ENCODE peak calls at places on chromosomes 7 and 10, in nine cellular contexts. V is LoVo, J is non-pigmented ciliary epithelial cell, O is NCI-H526 treated with DMSO at 0.1 percent for 48 hours, Y is fibroblast of mammary gland, G is head of caudate nucleus, B is chondrocyte, I is endothelial cell, U is GM20000. C is an unnamed sample.

GRCh38 chr10:75379234-75379724 is 22.3 kb downstream of the ZNF503 start:
- DNase-seq in V (no peak), J (no peak), O (peak), Y (no peak), G (no peak), B (no peak), I (no peak), U (no peak), C (no peak)

GRCh38 chr7:31857178-31857577 is 170.2 kb downstream of the PPP1R17 start:
- DNase-seq in V (no peak), J (no peak), O (no peak), Y (no peak), G (no peak), B (no peak), I (no peak), U (no peak), C (no peak)

GRCh38 chr10:103916254-103916653 is 1.7 kb downstream of the STN1 start:
- DNase-seq in V (no peak), J (no peak), O (no peak), Y (peak), G (no peak), B (no peak), I (no peak), U (no peak), C (no peak)

GRCh38 chr7:151845412-151846205 is 31.3 kb downstream of the PRKAG2 start:
- DNase-seq in V (no peak), J (no peak), O (no peak), Y (no peak), G (peak), B (peak), I (no peak), U (no peak), C (no peak)

GRCh38 chr10:119896937-119897336 is 4.4 kb downstream of the SEC23IP start:
- DNase-seq in V (peak), J (no peak), O (no peak), Y (peak), G (peak), B (no peak), I (no peak), U (no peak), C (peak)

GRCh38 chr7:93374345-93374940 is 142.3 kb downstream of the VPS50 start:
- DNase-seq in V (peak), J (peak), O (peak), Y (peak), G (no peak), B (no peak), I (no peak), U (peak), C (no peak)

GRCh38 chr10:59079386-59080226 is 96.8 kb upstream of the PHYHIPL start:
- DNase-seq in V (no peak), J (peak), O (no peak), Y (peak), G (no peak), B (no peak), I (no peak), U (no peak), C (no peak)

GRCh38 chr7:5234852-5235831 is 45.1 kb downstream of the WIPI2 start:
- DNase-seq in V (peak), J (no peak), O (no peak), Y (peak), G (no peak), B (no peak), I (no peak), U (no peak), C (no peak)

GRCh38 chr10:4894335-4894734 is 68.3 kb downstream of the AKR1E2 start:
- DNase-seq in V (no peak), J (no peak), O (no peak), Y (no peak), G (no peak), B (no peak), I (no peak), U (no peak), C (no peak)

GRCh38 chr7:33998487-33998886 is 93.1 kb downstream of the BMPER start:
- DNase-seq in V (no peak), J (no peak), O (no peak), Y (peak), G (no peak), B (no peak), I (no peak), U (no peak), C (no peak)

GRCh38 chr7:43700059-43700501 is 29.2 kb downstream of the COA1 start:
- DNase-seq in V (peak), J (peak), O (peak), Y (peak), G (no peak), B (no peak), I (no peak), U (no peak), C (no peak)

GRCh38 chr10:3100856-3101640 is 33.7 kb downstream of the PFKP start:
- DNase-seq in V (no peak), J (no peak), O (no peak), Y (no peak), G (no peak), B (peak), I (no peak), U (no peak), C (no peak)

GRCh38 chr7:16975712-16976111 is 93.9 kb upstream of the AGR3 start:
- DNase-seq in V (no peak), J (no peak), O (no peak), Y (no peak), G (no peak), B (no peak), I (no peak), U (no peak), C (no peak)

GRCh38 chr7:158672975-158673374 is 31.6 kb downstream of the NCAPG2 start:
- DNase-seq in V (no peak), J (no peak), O (no peak), Y (peak), G (no peak), B (no peak), I (no peak), U (no peak), C (no peak)

GRCh38 chr10:133481086-133481643 is 27.4 kb downstream of the SCART1 start:
- DNase-seq in V (no peak), J (no peak), O (no peak), Y (no peak), G (no peak), B (no peak), I (no peak), U (no peak), C (no peak)

GRCh38 chr7:22433710-22434460 is 66.1 kb downstream of the STEAP1B start:
- DNase-seq in V (no peak), J (peak), O (no peak), Y (peak), G (no peak), B (no peak), I (peak), U (no peak), C (no peak)

GRCh38 chr7:112036071-112036470 is 170.1 kb downstream of the DOCK4 start:
- DNase-seq in V (no peak), J (no peak), O (no peak), Y (no peak), G (no peak), B (no peak), I (no peak), U (no peak), C (no peak)

GRCh38 chr10:43772191-43772590 is 123.5 kb upstream of the ZNF32 start:
- DNase-seq in V (no peak), J (no peak), O (no peak), Y (no peak), G (no peak), B (no peak), I (no peak), U (no peak), C (no peak)

GRCh38 chr7:87119581-87119980 is 32.7 kb upstream of the DMTF1 start:
- DNase-seq in V (no peak), J (no peak), O (no peak), Y (peak), G (no peak), B (no peak), I (no peak), U (no peak), C (no peak)

GRCh38 chr7:113521468-113521867 is 397.3 kb downstream of the PPP1R3A start:
- DNase-seq in V (no peak), J (peak), O (no peak), Y (peak), G (no peak), B (no peak), I (no peak), U (no peak), C (no peak)

GRCh38 chr7:105673367-105674188 is 92.3 kb upstream of the EFCAB10 start:
- DNase-seq in V (no peak), J (no peak), O (no peak), Y (no peak), G (no peak), B (peak), I (no peak), U (no peak), C (peak)

GRCh38 chr10:46250481-46250880 is 36.3 kb upstream of the ANTXRL start:
- DNase-seq in V (no peak), J (no peak), O (no peak), Y (no peak), G (no peak), B (no peak), I (no peak), U (no peak), C (no peak)

GRCh38 chr7:13042605-13043236 is 355.3 kb downstream of the ARL4A start:
- DNase-seq in V (no peak), J (no peak), O (no peak), Y (peak), G (no peak), B (no peak), I (no peak), U (no peak), C (no peak)

GRCh38 chr7:20958474-20958873 is 171.8 kb upstream of the SP8 start:
- DNase-seq in V (no peak), J (no peak), O (no peak), Y (no peak), G (no peak), B (no peak), I (no peak), U (no peak), C (no peak)

GRCh38 chr10:75530337-75530736 is 98.9 kb downstream of the LRMDA start:
- DNase-seq in V (peak), J (no peak), O (no peak), Y (peak), G (no peak), B (no peak), I (no peak), U (no peak), C (no peak)

GRCh38 chr10:24453404-24453830 is 244.5 kb downstream of the KIAA1217 start:
- DNase-seq in V (no peak), J (no peak), O (no peak), Y (peak), G (no peak), B (no peak), I (no peak), U (no peak), C (no peak)

GRCh38 chr10:1297566-1298301 is 241.5 kb downstream of the WDR37 start:
- DNase-seq in V (no peak), J (no peak), O (no peak), Y (no peak), G (no peak), B (no peak), I (peak), U (no peak), C (no peak)

GRCh38 chr7:16847381-16847860 is 34.4 kb downstream of the AGR3 start:
- DNase-seq in V (peak), J (no peak), O (peak), Y (no peak), G (no peak), B (no peak), I (no peak), U (no peak), C (no peak)

GRCh38 chr7:141460781-141461715 is 90.2 kb upstream of the AGK start:
- DNase-seq in V (no peak), J (no peak), O (peak), Y (peak), G (peak), B (no peak), I (no peak), U (no peak), C (no peak)

GRCh38 chr10:49484501-49485230 is 54.3 kb downstream of the ERCC6 start:
- DNase-seq in V (no peak), J (peak), O (no peak), Y (peak), G (no peak), B (no peak), I (no peak), U (no peak), C (no peak)

GRCh38 chr7:44100458-44101303 is 3.5 kb upstream of the AEBP1 start:
- DNase-seq in V (no peak), J (no peak), O (no peak), Y (peak), G (no peak), B (no peak), I (no peak), U (peak), C (peak)

GRCh38 chr10:86729677-86730076 is 26.7 kb upstream of the BMPR1A start:
- DNase-seq in V (no peak), J (no peak), O (no peak), Y (no peak), G (no peak), B (no peak), I (no peak), U (no peak), C (no peak)

GRCh38 chr7:3835102-3835501 is 534.0 kb downstream of the SDK1 start:
- DNase-seq in V (peak), J (no peak), O (no peak), Y (no peak), G (no peak), B (no peak), I (no peak), U (no peak), C (no peak)

GRCh38 chr10:110544958-110545537 is 22.4 kb upstream of the SMC3 start:
- DNase-seq in V (no peak), J (no peak), O (no peak), Y (peak), G (no peak), B (no peak), I (no peak), U (no peak), C (no peak)

GRCh38 chr10:80684217-80684616 is 146.5 kb downstream of the SH2D4B start:
- DNase-seq in V (no peak), J (no peak), O (peak), Y (peak), G (no peak), B (no peak), I (no peak), U (peak), C (no peak)

GRCh38 chr10:57692255-57692980 is 575.3 kb downstream of the IPMK start:
- DNase-seq in V (peak), J (peak), O (no peak), Y (peak), G (no peak), B (no peak), I (no peak), U (no peak), C (no peak)

GRCh38 chr7:68491523-68492358 is 1106.5 kb upstream of the AUTS2 start:
- DNase-seq in V (no peak), J (no peak), O (no peak), Y (no peak), G (no peak), B (no peak), I (no peak), U (no peak), C (no peak)